ENCODE peak calls at places on chromosomes 5 and 9, in nine cellular contexts. C, B, N, S, V, I, A, X and W are unnamed samples.

GRCh38 chr9:14343948-14344547 is 30.1 kb upstream of the NFIB start:
- DNase-seq in S (peak; percentile 87), A (no peak), N (no peak), B (no peak), I (no peak), C (no peak), X (no peak), V (no peak), W (no peak)

GRCh38 chr9:91408475-91408874 is 15.2 kb downstream of the NFIL3 start:
- DNase-seq in X (no peak), I (no peak), N (no peak), S (no peak), C (no peak), A (no peak), B (peak; percentile 28), V (no peak), W (no peak)

GRCh38 chr5:178785999-178786398 is 55.5 kb upstream of the ZNF354A start:
- DNase-seq in A (peak; percentile 40), X (peak; percentile 41), C (no peak), V (peak; percentile 25), N (no peak), S (no peak), I (peak; percentile 75), B (no peak), W (no peak)

GRCh38 chr9:75123696-75124095 is 35.4 kb downstream of the OSTF1 start:
- DNase-seq in C (no peak), A (no peak), B (no peak), S (no peak), V (no peak), X (no peak), N (no peak), I (no peak), W (no peak)

GRCh38 chr5:126812199-126812570 is 35.2 kb downstream of the LMNB1 start:
- DNase-seq in B (no peak), N (no peak), C (no peak), X (no peak), V (no peak), I (no peak), S (no peak), A (no peak), W (no peak)

GRCh38 chr9:69175488-69175872 is 1.4 kb downstream of the TJP2 start:
- DNase-seq in A (no peak), I (no peak), S (no peak), X (no peak), V (no peak), B (no peak), C (no peak), N (no peak), W (peak; percentile 47)

GRCh38 chr5:173925449-173926071 is 37.4 kb downstream of the CPEB4 start:
- DNase-seq in I (no peak), V (peak; percentile 51), X (peak; percentile 43), N (peak; percentile 61), B (peak; percentile 57), A (no peak), C (peak; percentile 32), S (no peak), W (peak; percentile 30)

GRCh38 chr5:83554686-83555085 is 83.1 kb downstream of the VCAN start:
- DNase-seq in S (no peak), N (no peak), B (no peak), A (no peak), I (no peak), V (no peak), C (no peak), X (no peak), W (no peak)

GRCh38 chr9:107068581-107068980 is 205.6 kb downstream of the ZNF462 start:
- DNase-seq in I (no peak), B (no peak), C (no peak), X (no peak), N (no peak), S (no peak), A (no peak), V (no peak), W (no peak)

GRCh38 chr5:137190441-137190840 is 308.7 kb downstream of the SPOCK1 start:
- DNase-seq in V (peak; percentile 49), B (peak; percentile 29), I (no peak), X (no peak), S (no peak), N (no peak), A (peak; percentile 31), C (no peak), W (no peak)

GRCh38 chr9:21056931-21057330 is 20.8 kb downstream of the IFNB1 start:
- DNase-seq in C (no peak), S (no peak), N (no peak), B (peak; percentile 55), A (no peak), X (no peak), V (peak; percentile 72), I (no peak), W (no peak)

GRCh38 chr5:168950241-168950951 is 350.5 kb downstream of the SLIT3 start:
- DNase-seq in A (no peak), N (no peak), I (no peak), S (no peak), V (no peak), B (no peak), C (no peak), X (no peak), W (peak; percentile 21)

GRCh38 chr9:114033397-114034103 is 44.5 kb downstream of the AMBP start:
- DNase-seq in B (peak; percentile 19), S (peak; percentile 81), N (peak; percentile 39), I (no peak), C (no peak), A (no peak), X (peak; percentile 54), V (no peak), W (peak; percentile 58)
- TF ChIP-seq CTCF in B (peak; percentile 66), S (no peak), N (peak; percentile 41), I (peak; percentile 66), C (no peak), A (peak; percentile 59), X (peak; percentile 59), V (peak; percentile 37), W (peak; percentile 35)

GRCh38 chr9:12818431-12819000 is 43.7 kb downstream of the LURAP1L start:
- DNase-seq in C (no peak), A (peak; percentile 17), I (no peak), B (peak; percentile 42), V (peak; percentile 28), S (no peak), N (peak; percentile 70), X (no peak), W (no peak)

GRCh38 chr9:12817702-12818101 is 42.9 kb downstream of the LURAP1L start:
- DNase-seq in I (no peak), V (peak; percentile 96), B (peak; percentile 63), A (no peak), N (peak; percentile 31), C (no peak), X (no peak), S (no peak), W (no peak)

GRCh38 chr9:12822111-12822510 is 47.3 kb downstream of the LURAP1L start:
- DNase-seq in S (no peak), N (no peak), X (no peak), B (no peak), I (no peak), C (no peak), V (peak; percentile 25), A (no peak), W (no peak)

GRCh38 chr9:12816656-12817101 is 41.9 kb downstream of the LURAP1L start:
- DNase-seq in A (no peak), V (peak; percentile 45), N (no peak), B (no peak), I (no peak), C (no peak), S (no peak), X (no peak), W (no peak)

GRCh38 chr9:12819436-12820185 is 44.8 kb downstream of the LURAP1L start:
- DNase-seq in V (no peak), C (no peak), N (no peak), I (no peak), X (peak; percentile 11), A (no peak), B (no peak), S (no peak), W (peak; percentile 22)
- TF ChIP-seq CTCF in V (peak; percentile 40), C (no peak), N (peak; percentile 50), I (peak; percentile 46), X (peak; percentile 41), A (peak; percentile 26), B (peak; percentile 40), S (no peak), W (peak; percentile 65)

DNA sequence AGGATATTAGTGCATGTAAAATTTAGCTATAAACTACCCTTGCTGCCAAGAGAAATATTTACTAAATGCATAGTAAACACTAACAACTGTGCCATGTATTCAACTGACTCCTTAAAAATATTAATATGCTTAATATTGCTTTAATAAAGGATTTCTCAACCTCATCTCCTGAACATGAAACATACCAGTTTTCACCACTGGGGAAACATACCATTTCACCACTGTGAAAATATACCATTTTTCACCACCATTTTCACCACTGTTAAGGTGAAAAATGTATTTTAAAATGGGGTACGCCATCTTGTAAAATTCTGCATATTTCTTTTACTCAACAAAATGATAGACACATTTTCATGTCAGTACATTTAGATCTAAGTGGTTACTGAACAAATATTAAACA is 4.5 kb downstream of the RAB14 start:
- DNase-seq in S (no peak), C (no peak), I (no peak), A (no peak), X (no peak), B (no peak), N (no peak), V (no peak), W (no peak)
- TF ChIP-seq CTCF in S (no peak), C (no peak), I (no peak), A (no peak), X (no peak), B (no peak), N (peak; percentile 33), V (no peak), W (no peak)

DNA sequence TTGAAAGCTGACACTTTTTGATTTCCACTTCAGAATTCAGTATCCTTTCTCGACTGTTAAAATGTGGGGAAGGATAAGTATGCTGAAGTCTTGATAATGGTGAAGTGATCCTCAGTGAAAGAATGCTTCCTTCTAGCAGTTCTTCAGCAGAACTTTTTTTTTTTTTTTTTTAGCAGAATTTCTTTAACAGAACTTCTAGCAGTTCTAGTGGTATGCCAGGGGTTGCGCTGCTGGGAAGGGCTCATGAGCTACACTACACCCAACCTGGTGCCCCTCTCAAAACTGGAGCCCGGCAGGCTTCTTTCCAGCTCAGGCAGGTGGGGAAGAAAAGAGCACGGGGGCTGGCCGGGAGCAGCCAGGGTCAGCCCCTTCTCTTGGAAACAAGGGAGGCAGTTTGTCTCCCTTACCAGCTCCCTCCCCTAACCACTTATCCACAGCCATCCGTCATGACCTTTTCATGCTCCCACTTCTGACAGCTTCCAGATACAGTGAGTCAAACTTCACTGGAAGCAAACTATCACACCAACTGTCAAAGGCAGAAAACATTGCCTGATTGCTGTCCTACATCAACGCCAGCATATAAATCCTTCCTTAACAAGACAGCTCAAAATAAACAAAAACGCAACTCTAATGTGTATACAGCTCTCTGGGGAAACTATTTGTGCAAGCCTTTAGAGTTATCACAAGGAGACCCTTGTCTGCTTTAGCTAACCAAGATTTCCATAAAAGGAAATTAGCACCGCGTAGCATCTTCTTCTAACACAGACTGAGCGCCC is 211.5 kb downstream of the GAPVD1 start:
- DNase-seq in C (no peak), B (peak; percentile 59), N (peak; percentile 83), I (no peak), S (no peak), X (peak; percentile 87), A (no peak), V (peak; percentile 18), W (no peak)
- TF ChIP-seq CTCF in C (no peak), B (peak; percentile 22), N (peak; percentile 18), I (no peak), S (no peak), X (peak; percentile 22), A (peak; percentile 27), V (no peak), W (no peak)

GRCh38 chr9:33170464-33171156 is 3.5 kb upstream of the B4GALT1 start:
- DNase-seq in I (no peak), N (peak; percentile 40), V (no peak), B (no peak), C (peak; percentile 23), X (no peak), S (peak; percentile 94), A (no peak), W (no peak)
- TF ChIP-seq CTCF in I (peak; percentile 70), N (peak; percentile 10), V (peak; percentile 61), B (peak; percentile 48), C (peak; percentile 41), X (no peak), S (no peak), A (peak; percentile 34), W (peak; percentile 57)